ENCODE peak calls at places on chromosomes 1 and 21, in eight cellular contexts. J, S, V, E, X, G, F and B are unnamed samples.

GRCh38 chr1:50665413-50665812 is 242.2 kb upstream of the DMRTA2 start:
- DNase-seq in J (no peak), S (no peak), V (no peak), E (no peak), X (no peak), G (no peak), F (no peak), B (no peak)

GRCh38 chr1:217026506-217026905 is 303.3 kb upstream of the ESRRG start:
- DNase-seq in J (no peak), S (no peak), V (no peak), E (no peak), X (no peak), G (no peak), F (no peak), B (no peak)

GRCh38 chr1:54069792-54070548 is 16.6 kb downstream of the TCEANC2 start:
- DNase-seq in J (peak; percentile 69), S (peak; percentile 71), V (no peak), E (no peak), X (no peak), G (peak; percentile 66), F (peak; percentile 43), B (no peak)

GRCh38 chr1:88736633-88737248 is 52.7 kb downstream of the PKN2 start:
- DNase-seq in J (peak; percentile 31), S (peak; percentile 38), V (peak; percentile 71), E (no peak), X (no peak), G (peak; percentile 12), F (peak; percentile 23), B (no peak)

GRCh38 chr1:183609313-183609712 is 19.1 kb upstream of the NCF2 start:
- DNase-seq in J (peak; percentile 45), S (peak; percentile 43), V (no peak), E (peak; percentile 28), X (peak; percentile 28), G (no peak), F (no peak), B (no peak)

GRCh38 chr1:83905315-83905907 is 93.5 kb downstream of the TTLL7 start:
- DNase-seq in J (peak; percentile 39), S (no peak), V (no peak), E (no peak), X (no peak), G (peak; percentile 28), F (no peak), B (no peak)

GRCh38 chr1:245091171-245091621 is 63.6 kb upstream of the KIF26B start:
- DNase-seq in J (no peak), S (no peak), V (no peak), E (no peak), X (no peak), G (no peak), F (no peak), B (no peak)

GRCh38 chr1:50620680-50621329 is 197.6 kb upstream of the DMRTA2 start:
- DNase-seq in J (peak; percentile 42), S (peak; percentile 45), V (peak; percentile 65), E (no peak), X (peak; percentile 64), G (no peak), F (peak; percentile 61), B (peak; percentile 28)

GRCh38 chr1:240169188-240169587 is 77.5 kb downstream of the FMN2 start:
- DNase-seq in J (no peak), S (no peak), V (no peak), E (no peak), X (no peak), G (no peak), F (no peak), B (no peak)

GRCh38 chr1:240455228-240455821 is 156.6 kb downstream of the GREM2 start:
- DNase-seq in J (no peak), S (no peak), V (no peak), E (no peak), X (no peak), G (no peak), F (no peak), B (no peak)

GRCh38 chr1:2451744-2452582 is 24.1 kb upstream of the PLCH2 start:
- DNase-seq in J (peak; percentile 75), S (peak; percentile 42), V (no peak), E (no peak), X (no peak), G (no peak), F (no peak), B (no peak)

GRCh38 chr21:39647476-39647875 is 34.7 kb downstream of the B3GALT5 start:
- DNase-seq in J (peak; percentile 39), S (no peak), V (no peak), E (no peak), X (no peak), G (no peak), F (no peak), B (no peak)

GRCh38 chr21:33299181-33299752 is 25.5 kb upstream of the IFNAR1 start:
- DNase-seq in J (no peak), S (no peak), V (no peak), E (no peak), X (no peak), G (no peak), F (no peak), B (no peak)

GRCh38 chr21:45592208-45592619 is 50.0 kb upstream of the SLC19A1 start:
- DNase-seq in J (no peak), S (no peak), V (no peak), E (no peak), X (no peak), G (peak; percentile 43), F (no peak), B (no peak)

GRCh38 chr21:25080706-25081495 is 526.4 kb downstream of the MRPL39 start:
- DNase-seq in J (no peak), S (no peak), V (no peak), E (no peak), X (no peak), G (no peak), F (no peak), B (no peak)

GRCh38 chr1:178650950-178651461 is 74.0 kb upstream of the RALGPS2 start:
- DNase-seq in J (peak; percentile 73), S (peak; percentile 19), V (no peak), E (no peak), X (no peak), G (no peak), F (no peak), B (no peak)

GRCh38 chr1:1626207-1627141 is 5.5 kb upstream of the MMP23B start:
- DNase-seq in J (no peak), S (no peak), V (peak; percentile 46), E (no peak), X (no peak), G (no peak), F (no peak), B (no peak)

GRCh38 chr1:3681231-3681897 is 29.0 kb downstream of the TP73 start:
- DNase-seq in J (no peak), S (no peak), V (no peak), E (no peak), X (no peak), G (no peak), F (no peak), B (no peak)
- H3K27me3 ChIP-seq in J (no peaks in the 10 kb centered on the region), S (no peaks in the 10 kb centered on the region), V (peaks cover 5% of the 10 kb centered on the region), E (no peaks in the 10 kb centered on the region), X (no peaks in the 10 kb centered on the region), G (peaks cover 14% of the 10 kb centered on the region), F (no peaks in the 10 kb centered on the region), B (no peaks in the 10 kb centered on the region)

GRCh38 chr1:3955196-3955772 is 55.2 kb upstream of the C1orf174 start:
- DNase-seq in J (no peak), S (no peak), V (no peak), E (no peak), X (no peak), G (no peak), F (no peak), B (no peak)
- TF ChIP-seq POLR2A in J (no peak), S (no peak), V (no peak), E (no peak), X (no peak), G (no peak), F (no peak), B (no peak)

GRCh38 chr1:164713446-164714204 is 154.6 kb downstream of the PBX1 start:
- DNase-seq in J (no peak), S (no peak), V (no peak), E (no peak), X (no peak), G (no peak), F (no peak), B (no peak)

GRCh38 chr1:164709541-164710287 is 150.7 kb downstream of the PBX1 start:
- DNase-seq in J (no peak), S (no peak), V (no peak), E (no peak), X (no peak), G (no peak), F (no peak), B (no peak)

GRCh38 chr1:164708596-164708995 is 149.6 kb downstream of the PBX1 start:
- DNase-seq in J (no peak), S (no peak), V (no peak), E (no peak), X (no peak), G (no peak), F (no peak), B (no peak)

GRCh38 chr1:164709108-164709507 is 150.1 kb downstream of the PBX1 start:
- DNase-seq in J (peak; percentile 36), S (no peak), V (no peak), E (no peak), X (no peak), G (no peak), F (no peak), B (no peak)

GRCh38 chr1:164712131-164713031 is 153.4 kb downstream of the PBX1 start:
- DNase-seq in J (peak; percentile 100), S (no peak), V (no peak), E (no peak), X (peak; percentile 67), G (peak; percentile 89), F (no peak), B (no peak)
- TF ChIP-seq POLR2AphosphoS5 in J (no peak), S (no peak), V (no peak), E (no peak), X (peak; percentile 78), G (peak; percentile 99), F (no peak), B (no peak)

GRCh38 chr1:11462224-11462923 is 16.6 kb upstream of the DISP3 start:
- DNase-seq in J (no peak), S (no peak), V (no peak), E (no peak), X (no peak), G (no peak), F (no peak), B (no peak)

GRCh38 chr1:11466416-11466815 is 12.5 kb upstream of the DISP3 start:
- DNase-seq in J (no peak), S (no peak), V (no peak), E (peak; percentile 48), X (no peak), G (no peak), F (no peak), B (no peak)

GRCh38 chr1:11470912-11471311 is 8.0 kb upstream of the DISP3 start:
- DNase-seq in J (no peak), S (no peak), V (no peak), E (no peak), X (no peak), G (no peak), F (no peak), B (no peak)

GRCh38 chr1:11461738-11462137 is 17.2 kb upstream of the DISP3 start:
- DNase-seq in J (no peak), S (no peak), V (no peak), E (no peak), X (no peak), G (no peak), F (no peak), B (no peak)

DNA sequence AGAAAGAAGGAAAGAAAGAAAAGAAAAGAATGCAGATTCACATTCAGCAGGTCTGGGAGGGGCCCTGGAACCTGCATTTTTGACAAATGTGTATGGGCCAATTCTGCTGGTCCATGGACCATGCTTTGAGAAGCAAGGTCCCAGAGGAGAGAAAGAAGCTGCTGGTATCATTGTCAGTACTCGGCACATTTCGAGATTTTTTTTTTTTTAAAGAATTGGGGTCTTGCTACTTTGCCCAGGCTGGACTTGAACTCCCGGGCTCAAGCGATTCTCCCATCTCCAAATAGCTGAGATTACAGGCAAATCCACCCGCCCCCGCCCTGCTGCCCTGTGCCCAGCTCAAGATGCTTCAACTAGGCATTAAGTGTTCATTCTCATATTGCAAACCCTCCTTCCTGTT is 13.6 kb upstream of the DISP3 start:
- DNase-seq in J (no peak), S (no peak), V (no peak), E (no peak), X (no peak), G (no peak), F (no peak), B (no peak)
- H3K27me3 ChIP-seq in J (no peaks in the 10 kb centered on the region), S (peaks cover 33% of the 10 kb centered on the region), V (no peaks in the 10 kb centered on the region), E (no peaks in the 10 kb centered on the region), X (no peaks in the 10 kb centered on the region), G (peaks cover 5% of the 10 kb centered on the region), F (peaks cover 75% of the 10 kb centered on the region), B (no peaks in the 10 kb centered on the region)